ENCODE peak calls at places on chromosomes 2 and 18, in six cellular contexts. One of them, this sample, is unnamed.

GRCh38 chr2:163736433-163737168 is 793 bp upstream of the FIGN start:
- DNase-seq in BE2C: peak; percentile 66
- DNase-seq in tibial nerve: peak; percentile 15
- DNase-seq in IMR-90: no peak
- DNase-seq in heart right ventricle: peak; percentile 34
- DNase-seq in prostate gland: no peak
- DNase-seq in this sample: peak; percentile 39

GRCh38 chr2:169384816-169385215 is 22.5 kb upstream of the LRP2 start:
- DNase-seq in IMR-90: no peak
- DNase-seq in BE2C: no peak
- DNase-seq in tibial nerve: no peak
- DNase-seq in heart right ventricle: no peak
- DNase-seq in prostate gland: no peak
- DNase-seq in this sample: no peak

GRCh38 chr2:46334389-46335345 is 37.5 kb downstream of the EPAS1 start:
- DNase-seq in IMR-90: peak; percentile 98
- DNase-seq in tibial nerve: no peak
- DNase-seq in heart right ventricle: no peak
- DNase-seq in prostate gland: no peak
- DNase-seq in BE2C: no peak
- DNase-seq in this sample: no peak

GRCh38 chr18:62281684-62282083 is 43.4 kb upstream of the TNFRSF11A start:
- DNase-seq in BE2C: no peak
- DNase-seq in tibial nerve: no peak
- DNase-seq in IMR-90: peak; percentile 88
- DNase-seq in prostate gland: no peak
- DNase-seq in heart right ventricle: no peak
- DNase-seq in this sample: no peak

GRCh38 chr2:139759000-139759505 is 978.9 kb upstream of the NXPH2 start:
- DNase-seq in tibial nerve: no peak
- DNase-seq in prostate gland: no peak
- DNase-seq in BE2C: no peak
- DNase-seq in heart right ventricle: no peak
- DNase-seq in IMR-90: no peak
- DNase-seq in this sample: no peak

GRCh38 chr18:73258375-73259087 is 390.7 kb upstream of the NETO1 start:
- DNase-seq in tibial nerve: no peak
- DNase-seq in prostate gland: no peak
- DNase-seq in BE2C: peak; percentile 56
- DNase-seq in IMR-90: no peak
- DNase-seq in heart right ventricle: no peak
- DNase-seq in this sample: no peak

GRCh38 chr2:118264591-118264990 is 176.3 kb downstream of the INSIG2 start:
- DNase-seq in heart right ventricle: no peak
- DNase-seq in IMR-90: no peak
- DNase-seq in BE2C: no peak
- DNase-seq in tibial nerve: no peak
- DNase-seq in prostate gland: no peak
- DNase-seq in this sample: no peak

GRCh38 chr2:36477744-36478143 is 120.2 kb downstream of the FEZ2 start:
- DNase-seq in IMR-90: no peak
- DNase-seq in prostate gland: no peak
- DNase-seq in heart right ventricle: no peak
- DNase-seq in BE2C: no peak
- DNase-seq in tibial nerve: no peak
- DNase-seq in this sample: no peak

GRCh38 chr18:50289103-50289433 is 1.6 kb upstream of the CXXC1 start:
- DNase-seq in heart right ventricle: no peak
- DNase-seq in prostate gland: no peak
- DNase-seq in tibial nerve: no peak
- DNase-seq in IMR-90: no peak
- DNase-seq in BE2C: no peak
- DNase-seq in this sample: no peak

GRCh38 chr2:220531216-220531615 is 903.8 kb downstream of the SLC4A3 start:
- DNase-seq in heart right ventricle: no peak
- DNase-seq in BE2C: no peak
- DNase-seq in IMR-90: no peak
- DNase-seq in prostate gland: no peak
- DNase-seq in tibial nerve: no peak
- DNase-seq in this sample: no peak

GRCh38 chr2:60855989-60856669 is 25.2 kb upstream of the REL start:
- DNase-seq in prostate gland: no peak
- DNase-seq in tibial nerve: no peak
- DNase-seq in BE2C: no peak
- DNase-seq in IMR-90: no peak
- DNase-seq in heart right ventricle: no peak
- DNase-seq in this sample: no peak

GRCh38 chr2:99615247-99615771 is 125.5 kb upstream of the REV1 start:
- DNase-seq in BE2C: no peak
- DNase-seq in IMR-90: no peak
- DNase-seq in heart right ventricle: no peak
- DNase-seq in tibial nerve: no peak
- DNase-seq in prostate gland: no peak
- DNase-seq in this sample: no peak

GRCh38 chr2:240991378-240992263 is 6.8 kb upstream of the SNED1 start:
- DNase-seq in IMR-90: peak; percentile 97
- DNase-seq in heart right ventricle: peak; percentile 83
- DNase-seq in tibial nerve: peak; percentile 89
- DNase-seq in prostate gland: peak; percentile 92
- DNase-seq in BE2C: peak; percentile 81
- DNase-seq in this sample: peak; percentile 79

GRCh38 chr2:206438196-206438727 is 5.1 kb upstream of the ADAM23 start:
- DNase-seq in IMR-90: no peak
- DNase-seq in tibial nerve: no peak
- DNase-seq in BE2C: no peak
- DNase-seq in heart right ventricle: no peak
- DNase-seq in prostate gland: no peak
- DNase-seq in this sample: no peak

GRCh38 chr2:20473128-20473527 is 26.3 kb downstream of the RHOB start:
- DNase-seq in IMR-90: no peak
- DNase-seq in heart right ventricle: no peak
- DNase-seq in prostate gland: no peak
- DNase-seq in BE2C: no peak
- DNase-seq in tibial nerve: no peak
- DNase-seq in this sample: no peak

GRCh38 chr2:9714630-9715214 is 83.9 kb upstream of the YWHAQ start:
- DNase-seq in prostate gland: no peak
- DNase-seq in BE2C: peak; percentile 38
- DNase-seq in IMR-90: no peak
- DNase-seq in heart right ventricle: no peak
- DNase-seq in tibial nerve: no peak
- DNase-seq in this sample: no peak

GRCh38 chr2:152047826-152048476 is 50.9 kb downstream of the CACNB4 start:
- DNase-seq in prostate gland: no peak
- DNase-seq in tibial nerve: no peak
- DNase-seq in BE2C: no peak
- DNase-seq in IMR-90: no peak
- DNase-seq in heart right ventricle: no peak
- DNase-seq in this sample: no peak

GRCh38 chr2:133200684-133201421 is 367.4 kb downstream of the NCKAP5 start:
- DNase-seq in tibial nerve: no peak
- DNase-seq in prostate gland: no peak
- DNase-seq in heart right ventricle: no peak
- DNase-seq in IMR-90: peak; percentile 98
- DNase-seq in BE2C: no peak
- DNase-seq in this sample: no peak

DNA sequence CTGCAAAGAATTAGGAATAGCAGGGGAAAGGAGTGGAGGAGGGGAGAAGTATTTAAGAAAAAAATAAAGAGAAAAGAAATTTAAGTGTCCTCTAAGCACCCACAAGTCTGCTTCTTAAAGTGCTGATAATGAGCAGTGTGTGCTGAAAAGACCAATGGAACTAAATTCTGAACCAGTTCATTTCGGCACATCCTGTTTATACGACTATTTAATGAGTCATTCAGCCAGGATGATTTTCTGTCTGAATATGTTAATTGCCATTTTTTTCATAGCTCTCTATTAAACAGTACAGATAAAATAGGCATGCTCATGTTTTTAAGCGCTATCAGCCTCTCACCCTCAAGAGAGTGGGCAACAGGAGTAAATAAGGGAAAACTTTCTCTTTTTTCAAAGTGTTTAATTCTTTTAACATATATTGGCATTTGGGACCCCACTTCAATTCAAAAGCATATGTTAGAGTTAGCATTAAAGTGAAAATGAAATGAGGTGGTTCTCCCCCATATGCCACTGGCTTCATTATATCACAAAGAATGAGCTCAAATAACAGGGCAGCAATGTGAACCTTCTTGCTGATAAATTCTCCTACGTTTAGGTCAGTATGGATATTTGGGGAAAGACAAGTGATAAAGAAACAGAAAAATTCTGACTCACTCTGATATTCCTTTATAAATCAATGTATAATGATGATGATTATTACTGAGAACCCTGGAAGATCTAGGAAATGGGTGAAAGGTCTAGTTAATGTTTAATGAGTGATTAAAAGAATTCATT is 87.5 kb downstream of the TCF4 start:
- DNase-seq in prostate gland: no peak
- DNase-seq in tibial nerve: no peak
- DNase-seq in heart right ventricle: no peak
- DNase-seq in BE2C: no peak
- DNase-seq in IMR-90: peak; percentile 92
- DNase-seq in this sample: no peak
- H3K4me3 ChIP-seq in prostate gland: no peak overlapping the region
- H3K4me3 ChIP-seq in tibial nerve: no peak overlapping the region
- H3K4me3 ChIP-seq in heart right ventricle: no peak overlapping the region
- H3K4me3 ChIP-seq in BE2C: no peak overlapping the region
- H3K4me3 ChIP-seq in IMR-90: peak overlapping the region; percentile 26
- H3K4me3 ChIP-seq in this sample: no peak overlapping the region

GRCh38 chr2:149330127-149331022 is at the start of gene LYPD6:
- DNase-seq in prostate gland: peak; percentile 74
- DNase-seq in BE2C: peak; percentile 68
- DNase-seq in IMR-90: peak; percentile 52
- DNase-seq in tibial nerve: peak; percentile 49
- DNase-seq in heart right ventricle: peak; percentile 48
- DNase-seq in this sample: peak; percentile 77

GRCh38 chr2:149331023-149331400 is 625 bp downstream of the LYPD6 start:
- DNase-seq in BE2C: no peak
- DNase-seq in tibial nerve: no peak
- DNase-seq in prostate gland: no peak
- DNase-seq in heart right ventricle: no peak
- DNase-seq in IMR-90: no peak
- DNase-seq in this sample: no peak

GRCh38 chr2:149332364-149332763 is 2.0 kb downstream of the LYPD6 start:
- DNase-seq in IMR-90: no peak
- DNase-seq in prostate gland: no peak
- DNase-seq in tibial nerve: no peak
- DNase-seq in BE2C: no peak
- DNase-seq in heart right ventricle: no peak
- DNase-seq in this sample: no peak

GRCh38 chr2:149329068-149329467 is 1.3 kb upstream of the LYPD6 start:
- DNase-seq in heart right ventricle: no peak
- DNase-seq in tibial nerve: no peak
- DNase-seq in BE2C: no peak
- DNase-seq in IMR-90: no peak
- DNase-seq in prostate gland: no peak
- DNase-seq in this sample: no peak

DNA sequence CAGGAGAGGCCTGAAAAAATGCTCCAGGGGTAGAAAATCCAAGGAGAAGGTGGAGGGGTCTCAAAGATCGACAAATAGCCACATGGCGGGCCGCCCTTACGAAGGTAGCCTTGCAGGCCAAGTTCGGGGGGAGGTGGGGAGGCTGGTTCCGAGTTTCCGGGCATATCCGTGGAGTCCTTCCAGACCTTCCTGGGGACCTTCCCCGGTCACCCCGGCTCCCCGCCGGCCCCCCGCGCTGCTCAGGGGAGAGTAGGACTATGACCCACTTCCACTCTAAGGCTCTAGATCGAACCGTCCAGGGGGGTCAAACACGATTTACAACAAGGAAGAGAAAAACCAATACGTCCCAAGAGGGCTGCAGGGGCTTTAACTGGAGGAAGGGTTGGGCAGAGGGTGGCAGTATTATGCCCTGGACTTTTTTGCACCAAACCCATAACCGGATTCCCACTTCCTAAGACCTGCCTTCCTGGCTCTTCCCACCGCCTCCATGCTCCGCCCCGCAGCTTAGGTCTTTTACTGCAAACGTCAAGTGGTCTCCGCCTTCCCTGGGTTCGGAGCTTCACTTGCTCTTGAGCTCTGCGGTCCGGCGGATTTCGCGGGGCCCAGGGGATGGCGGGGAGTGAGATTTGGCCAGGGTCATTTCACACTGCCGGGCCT is 789 bp upstream of the LYPD6 start:
- DNase-seq in IMR-90: peak; percentile 7
- DNase-seq in BE2C: peak; percentile 28
- DNase-seq in prostate gland: peak; percentile 27
- DNase-seq in tibial nerve: no peak
- DNase-seq in heart right ventricle: peak; percentile 6
- DNase-seq in this sample: peak; percentile 72
- H3K4me3 ChIP-seq in IMR-90: peak overlapping the region; percentile 20
- H3K4me3 ChIP-seq in BE2C: peak overlapping the region; percentile 58
- H3K4me3 ChIP-seq in prostate gland: peak overlapping the region; percentile 53
- H3K4me3 ChIP-seq in tibial nerve: peak overlapping the region; percentile 61
- H3K4me3 ChIP-seq in heart right ventricle: peak overlapping the region; percentile 56
- H3K4me3 ChIP-seq in this sample: peak overlapping the region; percentile 83

GRCh38 chr2:105391763-105392662 is 6.8 kb downstream of the FHL2 start:
- DNase-seq in prostate gland: no peak
- DNase-seq in IMR-90: no peak
- DNase-seq in heart right ventricle: no peak
- DNase-seq in tibial nerve: no peak
- DNase-seq in BE2C: no peak
- DNase-seq in this sample: no peak
- H3K4me3 ChIP-seq in prostate gland: no peak overlapping the region
- H3K4me3 ChIP-seq in IMR-90: no peak overlapping the region
- H3K4me3 ChIP-seq in heart right ventricle: no peak overlapping the region
- H3K4me3 ChIP-seq in tibial nerve: no peak overlapping the region
- H3K4me3 ChIP-seq in BE2C: no peak overlapping the region
- H3K4me3 ChIP-seq in this sample: no peak overlapping the region

GRCh38 chr2:146987996-146988395 is 856.8 kb upstream of the ACVR2A start:
- DNase-seq in tibial nerve: no peak
- DNase-seq in IMR-90: no peak
- DNase-seq in heart right ventricle: no peak
- DNase-seq in BE2C: no peak
- DNase-seq in prostate gland: no peak
- DNase-seq in this sample: no peak

GRCh38 chr2:146984014-146984413 is 860.8 kb upstream of the ACVR2A start:
- DNase-seq in prostate gland: no peak
- DNase-seq in IMR-90: no peak
- DNase-seq in heart right ventricle: no peak
- DNase-seq in BE2C: no peak
- DNase-seq in tibial nerve: no peak
- DNase-seq in this sample: no peak

GRCh38 chr2:146989726-146990125 is 855.1 kb upstream of the ACVR2A start:
- DNase-seq in heart right ventricle: no peak
- DNase-seq in tibial nerve: no peak
- DNase-seq in BE2C: no peak
- DNase-seq in prostate gland: no peak
- DNase-seq in IMR-90: no peak
- DNase-seq in this sample: no peak

GRCh38 chr2:146985753-146986152 is 859.1 kb upstream of the ACVR2A start:
- DNase-seq in BE2C: no peak
- DNase-seq in IMR-90: no peak
- DNase-seq in heart right ventricle: no peak
- DNase-seq in tibial nerve: no peak
- DNase-seq in prostate gland: peak; percentile 5
- DNase-seq in this sample: no peak

DNA sequence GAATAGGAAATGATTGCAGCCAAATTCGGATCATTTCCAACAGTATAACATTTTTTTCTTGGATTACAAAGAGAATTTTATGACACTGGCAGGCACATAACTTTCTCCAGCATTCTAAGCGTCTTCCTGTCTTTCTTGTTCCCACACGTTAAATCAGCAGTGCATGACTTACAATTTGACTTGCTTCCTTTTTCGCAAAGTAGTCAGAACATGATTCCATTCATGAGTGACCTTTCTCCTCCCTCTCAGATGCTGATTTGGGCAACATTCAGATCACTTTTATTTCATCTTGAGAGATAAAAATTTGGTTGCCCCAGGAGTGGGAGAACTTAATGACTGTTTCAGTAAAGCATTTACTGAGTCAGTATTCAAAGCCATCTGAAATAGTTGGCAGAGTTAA is 858.7 kb upstream of the ACVR2A start:
- DNase-seq in tibial nerve: no peak
- DNase-seq in prostate gland: peak; percentile 46
- DNase-seq in IMR-90: no peak
- DNase-seq in BE2C: no peak
- DNase-seq in heart right ventricle: no peak
- DNase-seq in this sample: no peak
- H3K4me3 ChIP-seq in tibial nerve: no peak overlapping the region
- H3K4me3 ChIP-seq in prostate gland: no peak overlapping the region
- H3K4me3 ChIP-seq in IMR-90: no peak overlapping the region
- H3K4me3 ChIP-seq in BE2C: no peak overlapping the region
- H3K4me3 ChIP-seq in heart right ventricle: no peak overlapping the region
- H3K4me3 ChIP-seq in this sample: no peak overlapping the region